ENCODE peak calls at places on chromosomes 4 and X, in five cellular contexts. B is COLO829, L is mammary epithelial cell, D is fibroblast of pulmonary artery, F is NCI-H1105. J is an unnamed sample.

GRCh38 chr4:124061413-124061812 is 651.1 kb downstream of the ANKRD50 start:
- DNase-seq in D (peak; percentile 89), L (peak; percentile 52), F (no peak), B (peak; percentile 20), J (peak; percentile 90)

GRCh38 chrX:119871599-119872395 is at the start of the genes NDUFA1 and RNF113A:
- DNase-seq in D (peak; percentile 84), B (peak; percentile 76), F (peak; percentile 77), L (peak; percentile 84), J (peak; percentile 80)

GRCh38 chrX:8988456-8988855 is 45.5 kb downstream of the FAM9B start:
- DNase-seq in D (peak; percentile 24), B (no peak), F (no peak), L (peak; percentile 29), J (peak; percentile 60)

GRCh38 chr4:54678826-54679225 is 21.1 kb downstream of the KIT start:
- DNase-seq in B (no peak), L (no peak), F (no peak), D (no peak), J (no peak)

GRCh38 chr4:46432923-46433322 is 43.0 kb upstream of the GABRA2 start:
- DNase-seq in F (no peak), D (peak; percentile 82), B (peak; percentile 40), L (peak; percentile 59), J (peak; percentile 62)

GRCh38 chr4:143482753-143483362 is 30.6 kb upstream of the SMARCA5 start:
- DNase-seq in D (peak; percentile 79), L (peak; percentile 18), F (peak; percentile 13), B (peak; percentile 78), J (peak; percentile 69)

GRCh38 chrX:127577884-127578283 is 474.3 kb downstream of the ACTRT1 start:
- DNase-seq in F (no peak), L (no peak), D (no peak), B (no peak), J (no peak)

GRCh38 chr4:5890063-5890727 is 2.7 kb downstream of the CRMP1 start:
- DNase-seq in F (peak; percentile 68), D (no peak), B (no peak), L (no peak), J (no peak)

GRCh38 chrX:5876984-5877655 is 351.5 kb downstream of the NLGN4X start:
- DNase-seq in F (no peak), L (peak; percentile 30), D (no peak), B (no peak), J (peak; percentile 4)

GRCh38 chr4:26141101-26141830 is 179.5 kb upstream of the RBPJ start:
- DNase-seq in L (no peak), D (no peak), F (no peak), B (no peak), J (no peak)

GRCh38 chrX:31854716-31855115 is 782.9 kb upstream of the FTHL17 start:
- DNase-seq in L (no peak), B (no peak), D (no peak), F (no peak), J (no peak)

GRCh38 chr4:185396724-185397402 is at the start of gene ANKRD37:
- DNase-seq in B (no peak), F (peak; percentile 2), D (peak; percentile 53), L (peak; percentile 76), J (peak; percentile 19)

GRCh38 chr4:142781114-142781513 is 65.0 kb downstream of the INPP4B start:
- DNase-seq in F (no peak), L (peak; percentile 16), B (no peak), D (peak; percentile 8), J (peak; percentile 21)

GRCh38 chr4:31328921-31329320 is 608.8 kb downstream of the PCDH7 start:
- DNase-seq in F (no peak), L (no peak), D (peak; percentile 10), B (no peak), J (no peak)

GRCh38 chr4:41661447-41662076 is 87.0 kb downstream of the PHOX2B start:
- DNase-seq in F (peak; percentile 0), D (peak; percentile 69), B (peak; percentile 42), L (peak; percentile 19), J (peak; percentile 48)

GRCh38 chr4:953574-953915 is 19.8 kb downstream of the DGKQ start:
- DNase-seq in D (no peak), F (no peak), B (no peak), L (no peak), J (no peak)

GRCh38 chr4:129092636-129093172 is 635 bp downstream of the SCLT1 start:
- DNase-seq in L (no peak), F (no peak), D (peak; percentile 30), B (peak; percentile 27), J (peak; percentile 30)

GRCh38 chr4:37685726-37686372 is 327 bp downstream of the RELL1 start:
- DNase-seq in D (no peak), L (no peak), B (no peak), F (no peak), J (no peak)

GRCh38 chrX:151698485-151698884 is 3.2 kb downstream of the PRRG3 start:
- DNase-seq in L (no peak), B (no peak), D (no peak), F (no peak), J (no peak)

GRCh38 chr4:140237616-140238352 is 83.8 kb upstream of the MAML3 start:
- DNase-seq in F (peak; percentile 82), L (no peak), B (peak; percentile 76), D (peak; percentile 95), J (peak; percentile 97)

GRCh38 chrX:9420513-9420912 is 44.3 kb upstream of the TBL1X start:
- DNase-seq in L (no peak), D (peak; percentile 8), B (no peak), F (no peak), J (no peak)

GRCh38 chr4:113761682-113762060 is at the start of gene CAMK2D:
- DNase-seq in D (peak; percentile 92), L (peak; percentile 85), F (peak; percentile 34), B (peak; percentile 48), J (peak; percentile 89)

GRCh38 chrX:69268637-69269036 is 103.4 kb upstream of the PJA1 start:
- DNase-seq in F (no peak), L (no peak), D (no peak), B (no peak), J (no peak)

GRCh38 chr4:4791299-4791798 is 68.1 kb upstream of the MSX1 start:
- DNase-seq in B (no peak), F (no peak), L (no peak), D (no peak), J (peak; percentile 52)

GRCh38 chrX:44675364-44676024 is 132.8 kb upstream of the FUNDC1 start:
- DNase-seq in D (peak; percentile 88), F (peak; percentile 85), B (peak; percentile 40), L (peak; percentile 98), J (peak; percentile 97)

GRCh38 chrX:1411331-1411730 is 19.4 kb upstream of the SLC25A6 start:
- DNase-seq in D (no peak), L (no peak), B (no peak), F (no peak), J (no peak)

GRCh38 chrX:47156611-47157520 is 11.8 kb downstream of the RBM10 start:
- DNase-seq in F (no peak), L (no peak), B (no peak), D (no peak), J (no peak)

GRCh38 chr4:5378002-5378401 is 326.7 kb downstream of the STK32B start:
- DNase-seq in L (no peak), D (no peak), B (peak; percentile 21), F (no peak), J (peak; percentile 7)

GRCh38 chr4:72975488-72975784 is 94.1 kb downstream of the COX18 start:
- DNase-seq in B (no peak), L (no peak), F (no peak), D (peak; percentile 56), J (no peak)

GRCh38 chr4:38967260-38968095 is 64.7 kb downstream of the TMEM156 start:
- DNase-seq in D (peak; percentile 97), L (peak; percentile 68), B (peak; percentile 40), F (no peak), J (peak; percentile 97)

GRCh38 chr4:67332627-67333026 is 212.7 kb downstream of the CENPC start:
- DNase-seq in B (peak; percentile 34), D (peak; percentile 3), L (peak; percentile 11), F (no peak), J (peak; percentile 2)

J was measured in fibroblast of mammary gland.